ENCODE peak calls at places on chromosomes 6 and 20, in ten cellular contexts. I, J, P, K, H, L, U, W, M and Q are unnamed samples.

GRCh38 chr6:27149140-27149539 is 98.4 kb upstream of the PRSS16 start:
- DNase-seq in I (no peak), J (no peak), P (no peak), K (no peak), H (no peak), L (no peak), U (no peak), W (no peak), M (peak; percentile 56), Q (no peak)

GRCh38 chr20:10404023-10404628 is 29.9 kb downstream of the MKKS start:
- DNase-seq in I (no peak), J (no peak), P (no peak), K (no peak), H (no peak), L (no peak), U (no peak), W (no peak), M (no peak), Q (peak; percentile 9)

GRCh38 chr20:38962044-38962897 is at the start of gene DHX35:
- DNase-seq in I (peak; percentile 99), J (peak; percentile 99), P (peak; percentile 98), K (peak; percentile 97), H (peak; percentile 97), L (peak; percentile 97), U (peak; percentile 97), W (peak; percentile 98), M (peak; percentile 98), Q (peak; percentile 97)

GRCh38 chr6:136897071-136897470 is 25.0 kb upstream of the SLC35D3 start:
- DNase-seq in I (no peak), J (no peak), P (no peak), K (no peak), H (no peak), L (no peak), U (no peak), W (no peak), M (no peak), Q (no peak)

GRCh38 chr20:31698243-31698802 is 24.3 kb downstream of the BCL2L1 start:
- DNase-seq in I (no peak), J (no peak), P (no peak), K (no peak), H (no peak), L (no peak), U (no peak), W (no peak), M (no peak), Q (no peak)

GRCh38 chr20:62704341-62704948 is 4.2 kb upstream of the NTSR1 start:
- DNase-seq in I (peak; percentile 87), J (no peak), P (peak; percentile 79), K (no peak), H (no peak), L (peak; percentile 92), U (peak; percentile 67), W (no peak), M (no peak), Q (no peak)

GRCh38 chr6:90217621-90218496 is 78.8 kb downstream of the BACH2 start:
- DNase-seq in I (no peak), J (no peak), P (no peak), K (no peak), H (no peak), L (no peak), U (peak; percentile 62), W (peak; percentile 73), M (peak; percentile 81), Q (no peak)

GRCh38 chr6:12371151-12371550 is 81.0 kb downstream of the EDN1 start:
- DNase-seq in I (no peak), J (no peak), P (no peak), K (no peak), H (no peak), L (no peak), U (no peak), W (no peak), M (no peak), Q (no peak)

GRCh38 chr6:136647363-136647763 is 97.1 kb upstream of the MAP7 start:
- DNase-seq in I (no peak), J (peak; percentile 10), P (peak; percentile 98), K (no peak), H (peak; percentile 37), L (peak; percentile 94), U (no peak), W (no peak), M (no peak), Q (no peak)

GRCh38 chr6:128284128-128284527 is 236.3 kb downstream of the PTPRK start:
- DNase-seq in I (no peak), J (no peak), P (no peak), K (no peak), H (no peak), L (no peak), U (no peak), W (no peak), M (no peak), Q (no peak)

GRCh38 chr20:6519556-6519955 is 247.9 kb upstream of the BMP2 start:
- DNase-seq in I (no peak), J (no peak), P (peak; percentile 84), K (no peak), H (no peak), L (peak; percentile 69), U (no peak), W (no peak), M (no peak), Q (no peak)

GRCh38 chr6:112439010-112439409 is 91.9 kb downstream of the RFPL4B start:
- DNase-seq in I (no peak), J (no peak), P (peak; percentile 59), K (no peak), H (no peak), L (peak; percentile 17), U (no peak), W (no peak), M (no peak), Q (no peak)

GRCh38 chr20:61833807-61834610 is 231.7 kb downstream of the TAF4 start:
- DNase-seq in I (no peak), J (no peak), P (no peak), K (no peak), H (no peak), L (no peak), U (no peak), W (no peak), M (no peak), Q (no peak)

GRCh38 chr6:15184441-15184861 is 61.4 kb upstream of the JARID2 start:
- DNase-seq in I (no peak), J (no peak), P (peak; percentile 2), K (no peak), H (no peak), L (no peak), U (no peak), W (no peak), M (no peak), Q (no peak)

GRCh38 chr20:45518282-45518681 is 2.9 kb upstream of the SPINT3 start:
- DNase-seq in I (no peak), J (no peak), P (no peak), K (no peak), H (no peak), L (no peak), U (no peak), W (no peak), M (no peak), Q (no peak)

GRCh38 chr6:34491091-34491430 is 25.2 kb downstream of the PACSIN1 start:
- DNase-seq in I (no peak), J (no peak), P (peak; percentile 33), K (no peak), H (no peak), L (peak; percentile 29), U (no peak), W (no peak), M (peak; percentile 63), Q (no peak)

GRCh38 chr6:134774244-134774643 is 175.7 kb downstream of the ALDH8A1 start:
- DNase-seq in I (no peak), J (no peak), P (peak; percentile 67), K (no peak), H (no peak), L (peak; percentile 77), U (no peak), W (no peak), M (no peak), Q (no peak)

GRCh38 chr6:37555040-37555781 is 55.5 kb upstream of the CCDC167 start:
- DNase-seq in I (no peak), J (no peak), P (no peak), K (no peak), H (no peak), L (no peak), U (no peak), W (no peak), M (no peak), Q (no peak)

GRCh38 chr20:3093861-3094361 is 9.4 kb upstream of the AVP start:
- DNase-seq in I (no peak), J (no peak), P (no peak), K (no peak), H (no peak), L (no peak), U (no peak), W (peak; percentile 78), M (no peak), Q (no peak)

GRCh38 chr20:37907677-37908397 is 4.9 kb downstream of the VSTM2L start:
- DNase-seq in I (no peak), J (no peak), P (peak; percentile 93), K (no peak), H (no peak), L (peak; percentile 73), U (no peak), W (no peak), M (peak; percentile 82), Q (no peak)

GRCh38 chr20:24699321-24700165 is 230.1 kb downstream of the SYNDIG1 start:
- DNase-seq in I (no peak), J (no peak), P (no peak), K (no peak), H (no peak), L (no peak), U (no peak), W (no peak), M (peak; percentile 24), Q (peak; percentile 59)

GRCh38 chr20:397432-398237 is 10.5 kb upstream of the RBCK1 start:
- DNase-seq in I (no peak), J (no peak), P (no peak), K (no peak), H (no peak), L (no peak), U (no peak), W (no peak), M (no peak), Q (no peak)

GRCh38 chr20:17621229-17621968 is 51.5 kb downstream of the DSTN start:
- DNase-seq in I (peak; percentile 17), J (no peak), P (no peak), K (no peak), H (no peak), L (no peak), U (no peak), W (no peak), M (no peak), Q (no peak)

GRCh38 chr6:87029711-87030314 is 65.1 kb downstream of the CGA start:
- DNase-seq in I (no peak), J (no peak), P (peak; percentile 85), K (no peak), H (no peak), L (peak; percentile 75), U (peak; percentile 16), W (no peak), M (no peak), Q (no peak)

GRCh38 chr6:42405025-42405424 is 46.7 kb downstream of the TRERF1 start:
- DNase-seq in I (no peak), J (no peak), P (peak; percentile 37), K (no peak), H (no peak), L (peak; percentile 60), U (no peak), W (no peak), M (no peak), Q (no peak)

GRCh38 chr6:33808781-33809180 is 5.0 kb upstream of the MLN start:
- DNase-seq in I (no peak), J (no peak), P (no peak), K (no peak), H (no peak), L (no peak), U (no peak), W (no peak), M (no peak), Q (no peak)

GRCh38 chr6:113627480-113627879 is 229.7 kb upstream of the MARCKS start:
- DNase-seq in I (no peak), J (no peak), P (no peak), K (no peak), H (no peak), L (no peak), U (no peak), W (no peak), M (no peak), Q (no peak)

GRCh38 chr6:41531591-41532582 is 14.3 kb upstream of the FOXP4 start:
- DNase-seq in I (no peak), J (peak; percentile 49), P (peak; percentile 46), K (no peak), H (peak; percentile 18), L (peak; percentile 35), U (no peak), W (peak; percentile 69), M (peak; percentile 69), Q (no peak)